ENCODE peak calls at places on chromosomes 2 and 18, in ten cellular contexts. One of them, this sample, is unnamed.

GRCh38 chr2:230425377-230425776 is 9.4 kb downstream of the SP100 start:
- DNase-seq in progenitor cell of endocrine pancreas: no peak
- DNase-seq in hepatic stellate cell: no peak
- DNase-seq in T-helper 1 cell: no peak
- DNase-seq in kidney: no peak
- DNase-seq in GM04503: no peak
- DNase-seq in AG08396: no peak
- DNase-seq in effector memory CD8-positive, alpha-beta T cell: no peak
- DNase-seq in psoas muscle: no peak
- DNase-seq in cardiac muscle cell: no peak
- DNase-seq in this sample: no peak

GRCh38 chr18:23194969-23195957 is 60.0 kb downstream of the CABLES1 start:
- DNase-seq in AG08396: no peak
- DNase-seq in progenitor cell of endocrine pancreas: no peak
- DNase-seq in hepatic stellate cell: no peak
- DNase-seq in kidney: no peak
- DNase-seq in cardiac muscle cell: no peak
- DNase-seq in effector memory CD8-positive, alpha-beta T cell: no peak
- DNase-seq in T-helper 1 cell: no peak
- DNase-seq in psoas muscle: no peak
- DNase-seq in GM04503: no peak
- DNase-seq in this sample: no peak

GRCh38 chr18:13868501-13869271 is 44.7 kb downstream of the MC5R start:
- DNase-seq in progenitor cell of endocrine pancreas: no peak
- DNase-seq in T-helper 1 cell: no peak
- DNase-seq in psoas muscle: no peak
- DNase-seq in GM04503: no peak
- DNase-seq in cardiac muscle cell: no peak
- DNase-seq in effector memory CD8-positive, alpha-beta T cell: no peak
- DNase-seq in AG08396: no peak
- DNase-seq in hepatic stellate cell: no peak
- DNase-seq in kidney: no peak
- DNase-seq in this sample: no peak

GRCh38 chr2:100817388-100817985 is 2.5 kb upstream of the NPAS2 start:
- DNase-seq in effector memory CD8-positive, alpha-beta T cell: no peak
- DNase-seq in GM04503: no peak
- DNase-seq in progenitor cell of endocrine pancreas: no peak
- DNase-seq in kidney: no peak
- DNase-seq in hepatic stellate cell: no peak
- DNase-seq in AG08396: no peak
- DNase-seq in T-helper 1 cell: no peak
- DNase-seq in psoas muscle: no peak
- DNase-seq in cardiac muscle cell: no peak
- DNase-seq in this sample: peak; percentile 38

GRCh38 chr2:201806442-201806841 is at the start of gene CDK15:
- DNase-seq in kidney: peak; percentile 57
- DNase-seq in progenitor cell of endocrine pancreas: no peak
- DNase-seq in hepatic stellate cell: peak; percentile 38
- DNase-seq in cardiac muscle cell: peak; percentile 73
- DNase-seq in effector memory CD8-positive, alpha-beta T cell: no peak
- DNase-seq in AG08396: peak; percentile 25
- DNase-seq in T-helper 1 cell: no peak
- DNase-seq in psoas muscle: no peak
- DNase-seq in GM04503: no peak
- DNase-seq in this sample: peak; percentile 92

GRCh38 chr2:5555636-5556035 is 136.5 kb upstream of the SOX11 start:
- DNase-seq in hepatic stellate cell: no peak
- DNase-seq in kidney: no peak
- DNase-seq in cardiac muscle cell: no peak
- DNase-seq in AG08396: no peak
- DNase-seq in GM04503: no peak
- DNase-seq in effector memory CD8-positive, alpha-beta T cell: no peak
- DNase-seq in T-helper 1 cell: no peak
- DNase-seq in psoas muscle: no peak
- DNase-seq in progenitor cell of endocrine pancreas: no peak
- DNase-seq in this sample: no peak

GRCh38 chr2:138763971-138764370 is 16.2 kb downstream of the NXPH2 start:
- DNase-seq in kidney: no peak
- DNase-seq in cardiac muscle cell: no peak
- DNase-seq in psoas muscle: no peak
- DNase-seq in hepatic stellate cell: no peak
- DNase-seq in progenitor cell of endocrine pancreas: no peak
- DNase-seq in effector memory CD8-positive, alpha-beta T cell: no peak
- DNase-seq in T-helper 1 cell: no peak
- DNase-seq in AG08396: no peak
- DNase-seq in GM04503: no peak
- DNase-seq in this sample: no peak

GRCh38 chr2:105873721-105874120 is 129.0 kb downstream of the NCK2 start:
- DNase-seq in effector memory CD8-positive, alpha-beta T cell: peak; percentile 21
- DNase-seq in GM04503: no peak
- DNase-seq in T-helper 1 cell: peak; percentile 39
- DNase-seq in kidney: no peak
- DNase-seq in psoas muscle: no peak
- DNase-seq in AG08396: peak; percentile 74
- DNase-seq in hepatic stellate cell: peak; percentile 94
- DNase-seq in cardiac muscle cell: peak; percentile 84
- DNase-seq in progenitor cell of endocrine pancreas: no peak
- DNase-seq in this sample: peak; percentile 72

GRCh38 chr18:47050468-47050867 is 15.0 kb upstream of the ELOA2 start:
- DNase-seq in hepatic stellate cell: peak; percentile 25
- DNase-seq in T-helper 1 cell: no peak
- DNase-seq in cardiac muscle cell: peak; percentile 68
- DNase-seq in psoas muscle: no peak
- DNase-seq in AG08396: peak; percentile 22
- DNase-seq in progenitor cell of endocrine pancreas: no peak
- DNase-seq in effector memory CD8-positive, alpha-beta T cell: no peak
- DNase-seq in GM04503: peak; percentile 13
- DNase-seq in kidney: no peak
- DNase-seq in this sample: peak; percentile 62